ENCODE peak calls at places on chromosomes 16 and 17, in nine cellular contexts. E is iPS-NIHi11, D is psoas muscle, U is ascending aorta, Y is astrocyte of the cerebellum, P is GM04504, V is OCI-M1, L is skeletal muscle cell, G is lower leg skin. O is an unnamed sample.

GRCh38 chr17:65297384-65297783 is 160.2 kb downstream of the RGS9 start:
- DNase-seq in E (no peak), D (no peak), U (no peak), Y (no peak), P (peak; percentile 72), V (no peak), L (peak; percentile 40), G (no peak), O (no peak)

GRCh38 chr16:67151431-67152097 is 766 bp upstream of the B3GNT9 start:
- DNase-seq in E (no peak), D (no peak), U (no peak), Y (no peak), P (no peak), V (peak; percentile 26), L (no peak), G (no peak), O (no peak)

GRCh38 chr17:55433029-55433628 is 11.5 kb upstream of the MMD start:
- DNase-seq in E (no peak), D (no peak), U (no peak), Y (no peak), P (no peak), V (no peak), L (no peak), G (no peak), O (no peak)

GRCh38 chr17:46038937-46039336 is 39.9 kb downstream of the STH start:
- DNase-seq in E (no peak), D (no peak), U (no peak), Y (no peak), P (no peak), V (no peak), L (no peak), G (no peak), O (no peak)

GRCh38 chr16:4370570-4371480 is 823 bp upstream of the VASN start:
- DNase-seq in E (no peak), D (peak; percentile 85), U (peak; percentile 82), Y (peak; percentile 59), P (no peak), V (peak; percentile 94), L (peak; percentile 43), G (peak; percentile 93), O (no peak)

GRCh38 chr17:74760404-74761105 is 12.1 kb downstream of the NHERF1 start:
- DNase-seq in E (no peak), D (no peak), U (no peak), Y (no peak), P (no peak), V (no peak), L (no peak), G (no peak), O (no peak)

GRCh38 chr16:1378087-1378803 is 26.5 kb downstream of the GNPTG start:
- DNase-seq in E (no peak), D (no peak), U (no peak), Y (no peak), P (no peak), V (no peak), L (no peak), G (no peak), O (no peak)

GRCh38 chr16:81647527-81647926 is 131.6 kb upstream of the PLCG2 start:
- DNase-seq in E (peak; percentile 59), D (no peak), U (no peak), Y (no peak), P (peak; percentile 43), V (no peak), L (no peak), G (no peak), O (no peak)

GRCh38 chr17:2794116-2794803 is 2.0 kb upstream of the RAP1GAP2 start:
- DNase-seq in E (no peak), D (no peak), U (no peak), Y (no peak), P (no peak), V (peak; percentile 23), L (no peak), G (no peak), O (no peak)

GRCh38 chr17:56966277-56966676 is 5.4 kb upstream of the COIL start:
- DNase-seq in E (no peak), D (no peak), U (no peak), Y (no peak), P (no peak), V (no peak), L (no peak), G (no peak), O (no peak)

GRCh38 chr16:64478258-64478906 is 643.5 kb downstream of the CDH11 start:
- DNase-seq in E (no peak), D (no peak), U (no peak), Y (peak; percentile 86), P (peak; percentile 34), V (no peak), L (peak; percentile 61), G (no peak), O (no peak)

GRCh38 chr17:27540300-27541105 is 84.3 kb downstream of the KSR1 start:
- DNase-seq in E (no peak), D (peak; percentile 85), U (peak; percentile 69), Y (peak; percentile 99), P (peak; percentile 91), V (peak; percentile 51), L (peak; percentile 94), G (peak; percentile 97), O (peak; percentile 94)

GRCh38 chr17:55335625-55336024 is 70.9 kb downstream of the HLF start:
- DNase-seq in E (no peak), D (no peak), U (no peak), Y (no peak), P (no peak), V (no peak), L (no peak), G (no peak), O (no peak)

GRCh38 chr16:86566601-86566965 is at the start of gene FOXC2:
- DNase-seq in E (peak; percentile 82), D (peak; percentile 84), U (peak; percentile 71), Y (peak; percentile 95), P (peak; percentile 72), V (no peak), L (peak; percentile 91), G (peak; percentile 95), O (peak; percentile 80)

GRCh38 chr17:69773081-69773480 is 301.9 kb upstream of the KCNJ16 start:
- DNase-seq in E (no peak), D (no peak), U (no peak), Y (no peak), P (no peak), V (no peak), L (no peak), G (no peak), O (no peak)

GRCh38 chr17:6560496-6560895 is 4.1 kb upstream of the PITPNM3 start:
- DNase-seq in E (no peak), D (no peak), U (no peak), Y (no peak), P (no peak), V (no peak), L (no peak), G (no peak), O (no peak)

GRCh38 chr16:88913870-88914269 is 47.4 kb upstream of the PABPN1L start:
- DNase-seq in E (no peak), D (no peak), U (no peak), Y (no peak), P (no peak), V (no peak), L (no peak), G (no peak), O (no peak)